ENCODE peak calls at places on chromosomes 7 and 10, in four cellular contexts. I is K562, X is HepG2, G is GM12878. F is an unnamed sample.

GRCh38 chr7:36010656-36011587 is 142.1 kb upstream of the EEPD1 start:
- DNase-seq in G (no peak), X (no peak), I (no peak), F (no peak)

GRCh38 chr7:47940482-47941001 is 7.7 kb downstream of the PKD1L1 start:
- DNase-seq in X (no peak), G (no peak), I (no peak), F (no peak)

GRCh38 chr10:52729259-52730104 is 43.1 kb downstream of the MBL2 start:
- DNase-seq in G (no peak), X (peak; percentile 12), I (no peak), F (peak; percentile 56)

GRCh38 chr7:30249986-30250774 is 34.2 kb upstream of the ZNRF2 start:
- DNase-seq in I (no peak), G (no peak), X (no peak), F (no peak)

GRCh38 chr10:106582291-106582690 is 582.2 kb downstream of the SORCS1 start:
- DNase-seq in G (no peak), X (no peak), I (no peak), F (no peak)

GRCh38 chr7:82327898-82328297 is 115.7 kb downstream of the CACNA2D1 start:
- DNase-seq in G (no peak), X (no peak), I (no peak), F (no peak)

GRCh38 chr10:2436933-2437332 is 630.4 kb upstream of the PFKP start:
- DNase-seq in X (no peak), I (no peak), G (no peak), F (no peak)

GRCh38 chr7:17144313-17144712 is 154.1 kb upstream of the AHR start:
- DNase-seq in G (no peak), X (no peak), I (no peak), F (no peak)

GRCh38 chr10:59891349-59891748 is 15.0 kb downstream of the CCDC6 start:
- DNase-seq in I (no peak), X (no peak), G (no peak), F (no peak)

GRCh38 chr7:110835209-110835608 is 255.7 kb upstream of the LRRN3 start:
- DNase-seq in G (no peak), I (no peak), X (peak; percentile 18), F (no peak)
- TF ChIP-seq TARDBP in G (no peak), I (no peak), X (no peak), F (no peak)

DNA sequence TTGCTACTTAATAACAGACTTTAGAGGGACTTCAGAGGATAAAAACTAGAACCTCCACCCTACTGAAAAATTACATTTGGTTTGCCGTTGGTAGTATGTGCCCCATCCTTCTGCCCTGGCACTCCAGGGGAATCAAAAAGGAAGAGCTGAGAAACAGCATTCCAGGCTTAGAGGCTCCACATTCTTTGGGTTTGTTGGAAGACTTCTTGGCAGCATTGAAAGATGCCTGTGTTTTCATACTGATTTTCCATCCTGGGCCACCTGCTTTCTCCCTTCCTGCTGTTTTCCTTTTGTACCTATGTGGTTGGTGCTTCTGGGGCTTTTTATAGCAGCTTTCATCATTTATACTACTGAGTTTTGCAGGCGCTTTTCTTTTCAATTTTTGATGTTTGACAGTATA is 61.7 kb downstream of the AUTS2 start:
- DNase-seq in I (no peak), X (no peak), G (no peak), F (no peak)
- TF ChIP-seq FOXK2 in I (no peak), X (no peak), G (no peak), F (no peak)

DNA sequence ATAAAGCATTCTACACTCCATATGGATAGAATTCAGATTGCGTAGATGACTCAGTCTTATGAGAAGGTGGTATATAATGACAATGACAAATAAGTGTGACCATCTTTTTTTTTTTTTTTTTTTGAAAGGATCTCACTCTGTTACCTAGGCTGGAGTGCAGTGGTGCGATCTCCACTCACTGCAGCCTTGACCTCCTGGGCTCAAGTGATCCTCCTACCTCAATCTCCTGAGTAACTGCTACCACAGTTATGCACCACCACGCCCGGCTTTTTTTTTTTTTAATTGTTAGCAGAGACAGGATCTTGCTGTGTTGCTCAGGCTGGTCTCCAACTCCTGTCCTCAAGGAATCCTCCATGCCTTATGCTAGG is 43.2 kb upstream of the NRP1 start:
- DNase-seq in I (no peak), X (no peak), G (no peak), F (no peak)
- TF ChIP-seq TARDBP in I (no peak), X (no peak), G (no peak), F (no peak)

DNA sequence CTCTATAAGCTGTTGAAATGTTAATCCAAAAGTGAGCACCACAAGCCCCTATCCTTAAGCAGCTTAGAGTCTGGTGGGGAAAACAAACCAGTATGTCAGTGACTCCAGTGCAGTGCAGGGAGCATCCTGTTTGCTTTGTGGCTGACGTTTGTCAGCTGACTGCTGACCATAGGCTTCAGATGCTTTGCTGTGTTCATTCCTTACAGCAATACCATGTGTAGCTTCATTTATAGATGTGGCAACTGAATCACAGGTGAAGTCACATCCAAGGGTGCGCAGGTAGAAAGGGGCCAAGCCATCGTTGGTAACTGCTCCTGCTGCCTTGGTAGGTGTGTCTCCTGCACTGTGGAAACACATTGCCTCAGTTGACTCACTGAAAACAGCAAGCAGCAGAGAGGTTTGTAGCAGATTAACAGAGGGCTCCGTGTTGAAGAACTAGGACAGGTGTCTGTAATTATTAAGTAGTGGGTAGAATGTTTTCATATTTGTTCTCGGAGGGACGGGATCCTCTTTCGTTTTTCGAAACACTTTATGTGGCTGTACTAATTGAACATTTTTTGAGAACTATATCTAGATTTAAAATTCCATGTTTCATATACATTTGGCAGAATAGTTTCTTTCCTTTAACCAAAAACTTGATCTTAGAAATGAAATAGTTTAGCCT is 2.0 kb downstream of the INSIG1 start:
- DNase-seq in I (no peak), X (no peak), G (no peak), F (no peak)
- TF ChIP-seq FOXK2 in I (no peak), X (no peak), G (no peak), F (no peak)

GRCh38 chr7:28136885-28137284 is 43.7 kb downstream of the JAZF1 start:
- DNase-seq in X (no peak), G (no peak), I (no peak), F (no peak)

GRCh38 chr7:28137471-28137870 is 43.1 kb downstream of the JAZF1 start:
- DNase-seq in X (no peak), I (no peak), G (no peak), F (no peak)

GRCh38 chr7:28135296-28135695 is 45.3 kb downstream of the JAZF1 start:
- DNase-seq in G (no peak), I (no peak), X (no peak), F (no peak)

GRCh38 chr7:28135760-28136159 is 44.8 kb downstream of the JAZF1 start:
- DNase-seq in G (no peak), X (no peak), I (no peak), F (no peak)

DNA sequence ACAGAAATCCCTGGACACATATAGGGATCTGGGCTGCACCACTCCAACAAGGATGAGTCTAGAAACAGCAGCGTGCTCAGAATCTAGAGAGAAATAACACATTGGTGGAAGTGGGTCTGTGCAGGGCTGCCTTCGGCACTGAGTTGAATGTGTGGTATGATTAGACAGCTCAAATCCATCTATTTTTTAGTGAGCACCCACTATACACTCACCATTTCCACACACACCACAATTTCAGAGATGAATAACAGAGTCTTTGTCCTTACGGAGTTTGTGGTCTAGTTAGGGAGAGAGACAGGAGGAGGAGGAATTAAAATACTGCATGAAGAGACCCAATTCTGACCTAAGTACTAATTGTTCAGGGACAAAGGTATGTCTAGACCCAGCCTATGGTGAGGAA is 44.2 kb downstream of the JAZF1 start:
- DNase-seq in X (no peak), I (no peak), G (no peak), F (no peak)
- TF ChIP-seq TARDBP in X (no peak), I (no peak), G (no peak), F (no peak)

DNA sequence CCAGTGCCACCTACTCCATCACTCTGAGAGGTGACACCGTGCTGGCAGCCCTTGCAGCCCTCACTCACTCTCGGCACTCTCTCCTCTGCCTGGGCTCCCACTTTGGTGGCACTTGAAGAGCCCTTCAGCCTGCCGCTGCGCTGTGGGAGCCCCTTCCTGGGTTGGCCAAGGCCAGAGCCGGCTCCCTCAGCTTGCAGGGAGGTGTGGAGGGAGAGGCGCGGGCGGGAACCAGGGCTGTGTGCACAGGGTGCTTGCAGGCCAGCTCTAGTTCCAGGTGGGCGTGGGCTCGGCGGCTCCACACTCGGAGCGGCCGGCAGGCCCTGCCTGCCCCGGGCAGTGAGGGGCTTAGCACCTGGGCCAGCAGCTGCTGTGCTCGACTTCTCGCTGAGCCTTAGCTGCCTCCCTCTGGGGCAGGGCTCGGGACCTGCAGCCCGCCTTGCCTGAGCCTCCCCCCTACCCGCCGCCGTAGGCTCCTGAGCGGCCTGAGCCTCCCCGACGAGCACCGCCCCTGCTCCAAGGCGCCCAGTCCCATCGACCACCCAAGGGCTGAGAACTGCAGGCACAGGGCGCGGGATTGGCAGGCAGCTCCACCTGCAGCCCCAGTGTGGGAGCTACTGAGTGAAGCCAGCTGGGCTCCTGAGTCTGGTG is 48.7 kb upstream of the SLC35G1 start:
- DNase-seq in X (no peak), I (no peak), G (no peak), F (no peak)
- TF ChIP-seq FOXK2 in X (no peak), I (no peak), G (no peak), F (no peak)

GRCh38 chr10:103853428-103854264 is 1.7 kb downstream of the SH3PXD2A start:
- DNase-seq in X (peak; percentile 90), I (no peak), G (no peak), F (no peak)

GRCh38 chr10:103851261-103851660 is 4.1 kb downstream of the SH3PXD2A start:
- DNase-seq in I (no peak), G (no peak), X (no peak), F (no peak)

GRCh38 chr10:103852189-103852711 is 3.1 kb downstream of the SH3PXD2A start:
- DNase-seq in X (no peak), G (no peak), I (no peak), F (no peak)

GRCh38 chr10:103854265-103854686 is 1.1 kb downstream of the SH3PXD2A start:
- DNase-seq in G (no peak), X (peak; percentile 80), I (no peak), F (no peak)

DNA sequence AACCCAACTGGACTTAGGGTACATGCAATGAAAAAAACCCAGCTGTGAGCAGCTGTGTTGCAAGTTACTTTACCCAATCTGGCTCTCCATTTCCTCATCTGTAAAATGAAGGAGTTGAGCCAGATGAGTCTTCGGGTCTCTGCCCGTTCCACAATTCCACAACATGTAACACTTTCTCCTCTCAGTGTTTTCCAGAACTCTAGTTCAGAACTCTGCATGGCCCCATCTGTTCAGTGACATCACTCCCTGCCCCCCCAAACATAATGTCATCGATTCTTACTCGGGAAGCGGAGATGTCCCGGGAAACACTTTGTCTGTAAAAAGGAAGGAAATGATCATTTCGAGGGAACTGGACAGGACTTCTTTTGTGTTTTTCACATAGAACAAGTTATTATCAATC is 2.5 kb downstream of the SH3PXD2A start:
- DNase-seq in X (no peak), G (no peak), I (no peak), F (no peak)
- TF ChIP-seq TARDBP in X (no peak), G (no peak), I (no peak), F (no peak)

DNA sequence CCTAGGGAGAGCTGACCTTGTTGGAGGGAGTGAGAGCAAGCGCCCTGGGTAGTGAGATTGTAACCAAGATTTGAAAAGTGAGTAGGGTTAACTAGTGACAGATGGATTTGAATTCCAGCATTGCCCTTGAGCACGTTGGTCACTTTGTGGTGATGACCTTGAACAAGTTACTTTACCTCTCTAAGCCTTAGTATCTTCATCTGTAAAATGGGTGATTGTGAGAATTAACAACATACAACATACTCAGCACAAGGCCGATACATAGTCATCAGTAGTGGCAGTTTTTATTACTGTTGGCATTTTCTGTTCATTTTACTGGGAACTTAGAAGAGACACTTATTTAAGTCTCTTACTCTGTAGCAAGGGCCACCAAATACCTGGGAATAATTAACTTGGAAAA is 25.5 kb downstream of the SNX10 start:
- DNase-seq in G (no peak), I (no peak), X (no peak), F (no peak)
- TF ChIP-seq FOXK2 in G (no peak), I (no peak), X (no peak), F (no peak)

F was measured in HEK293T.